ENCODE peak calls at places on chromosomes 7 and 10, in four cellular contexts. Z, M, D and N are unnamed samples.

GRCh38 chr10:88920198-88920597 is 32.4 kb downstream of the ACTA2 start:
- DNase-seq in Z (no peak), M (no peak), D (no peak), N (no peak)

GRCh38 chr7:803243-803635 is 29.0 kb upstream of the SUN1 start:
- DNase-seq in D (no peak), Z (no peak), M (no peak), N (no peak)

GRCh38 chr10:119005377-119006043 is 24.0 kb upstream of the NANOS1 start:
- DNase-seq in D (no peak), M (no peak), Z (no peak), N (no peak)

GRCh38 chr10:17805921-17806577 is 3.1 kb upstream of the MRC1 start:
- DNase-seq in M (no peak), D (no peak), Z (no peak), N (no peak)

GRCh38 chr10:117216611-117217195 is 19.4 kb downstream of the KCNK18 start:
- DNase-seq in D (peak), M (peak), Z (peak), N (peak)

GRCh38 chr7:30348083-30348560 is 63.7 kb downstream of the ZNRF2 start:
- DNase-seq in Z (peak), D (no peak), M (peak), N (no peak)

GRCh38 chr7:66629659-66630058 is 978 bp downstream of the KCTD7 start:
- DNase-seq in D (no peak), Z (no peak), M (no peak), N (no peak)

GRCh38 chr7:11557627-11558026 is 274.4 kb downstream of the THSD7A start:
- DNase-seq in Z (peak), D (peak), M (no peak), N (no peak)

GRCh38 chr10:792792-793100 is 103.3 kb upstream of the DIP2C start:
- DNase-seq in M (no peak), D (no peak), Z (no peak), N (no peak)

GRCh38 chr7:117323877-117324699 is 1.2 kb upstream of the WNT2 start:
- DNase-seq in Z (no peak), D (no peak), M (no peak), N (no peak)

GRCh38 chr10:76333801-76334200 is 902.4 kb downstream of the LRMDA start:
- DNase-seq in D (no peak), M (no peak), Z (no peak), N (no peak)
- TF ChIP-seq POLR2AphosphoS5 in D (no peak), M (no peak), Z (no peak), N (no peak)

DNA sequence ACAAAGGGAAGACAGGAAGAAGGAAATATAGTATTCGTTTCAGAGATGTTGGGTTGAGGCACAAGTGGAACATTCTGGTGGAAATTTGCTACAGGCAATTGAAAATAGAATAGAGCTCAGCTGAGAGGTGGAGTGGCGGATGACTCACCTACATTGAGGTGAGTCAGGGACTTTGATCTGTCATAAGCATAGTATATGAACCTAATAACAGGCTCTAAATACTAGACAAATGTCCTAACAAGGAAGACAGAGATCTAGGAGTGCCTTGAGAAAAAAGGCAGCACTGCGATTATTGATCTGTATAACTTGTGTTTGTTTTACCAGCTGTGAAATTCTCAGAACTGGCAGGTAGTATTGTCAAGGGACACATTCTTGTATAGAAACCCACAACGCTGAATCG is 907 bp upstream of the IFRD1 start:
- DNase-seq in Z (peak), M (peak), D (no peak), N (no peak)
- TF ChIP-seq TAF1 in Z (no peak), M (no peak), D (no peak), N (no peak)

GRCh38 chr10:125822878-125823662 is at the start of the genes BCCIP and UROS:
- DNase-seq in M (peak), D (peak), Z (peak), N (peak)
- TF ChIP-seq POLR2A in M (peak), D (peak), Z (peak), N (peak)

GRCh38 chr10:78455873-78456272 is 422.2 kb downstream of the RPS24 start:
- DNase-seq in M (no peak), Z (no peak), D (no peak), N (no peak)
- TF ChIP-seq POLR2AphosphoS5 in M (no peak), Z (no peak), D (no peak), N (no peak)

GRCh38 chr10:132939378-132939955 is 2.9 kb downstream of the CFAP46 start:
- DNase-seq in Z (no peak), D (no peak), M (no peak), N (no peak)

GRCh38 chr10:132941640-132942051 is 724 bp downstream of the CFAP46 start:
- DNase-seq in Z (no peak), D (no peak), M (no peak), N (no peak)

GRCh38 chr10:132940791-132941465 is 1.4 kb downstream of the CFAP46 start:
- DNase-seq in Z (no peak), D (no peak), M (no peak), N (no peak)

GRCh38 chr10:132938472-132939329 is 3.7 kb downstream of the CFAP46 start:
- DNase-seq in M (peak), Z (peak), D (no peak), N (no peak)

GRCh38 chr10:132939957-132940790 is 2.2 kb downstream of the CFAP46 start:
- DNase-seq in Z (no peak), D (peak), M (peak), N (peak)
- TF ChIP-seq TAF1 in Z (no peak), D (no peak), M (no peak), N (no peak)